ENCODE peak calls at places on chromosomes 3 and 15, in ten cellular contexts. N is OCI-LY7; P is DMS153; S is HT1080; T is HuH-7.5; W is nucleus accumbens; G is endothelial cell of umbilical vein; I is activated naive CD4-positive, alpha-beta T cell treated with anti-CD3 and anti-CD28 coated beads, Interleukin-2, amount 50 U/mL, for 16 hours; Y is effector CD4-positive, alpha-beta T cell; M is Calu3. H is an unnamed sample.

GRCh38 chr3:194536883-194537637 is 50.3 kb upstream of the ATP13A3 start:
- DNase-seq in N (no peak), P (peak; percentile 80), S (peak; percentile 79), T (peak; percentile 20), W (no peak), G (peak; percentile 74), I (no peak), Y (no peak), M (peak; percentile 84), H (peak; percentile 47)

GRCh38 chr3:50503504-50503903 is at the start of gene CACNA2D2:
- DNase-seq in N (no peak), P (no peak), S (no peak), T (peak; percentile 65), W (no peak), G (no peak), I (peak; percentile 59), Y (peak; percentile 42), M (peak; percentile 60), H (peak; percentile 15)

GRCh38 chr3:30162579-30162978 is 443.8 kb upstream of the TGFBR2 start:
- DNase-seq in N (no peak), P (no peak), S (peak; percentile 26), T (no peak), W (no peak), G (peak; percentile 90), I (no peak), Y (no peak), M (no peak), H (peak; percentile 71)

GRCh38 chr15:42736178-42736792 is 643 bp downstream of the CDAN1 start:
- DNase-seq in N (peak; percentile 46), P (no peak), S (no peak), T (peak; percentile 39), W (no peak), G (peak; percentile 17), I (peak; percentile 18), Y (no peak), M (no peak), H (peak; percentile 33)

GRCh38 chr3:193124861-193125260 is 116.2 kb upstream of the PLAAT1 start:
- DNase-seq in N (no peak), P (no peak), S (no peak), T (no peak), W (peak; percentile 15), G (no peak), I (no peak), Y (no peak), M (no peak), H (no peak)

GRCh38 chr3:81195483-81195882 is 566.0 kb downstream of the GBE1 start:
- DNase-seq in N (no peak), P (no peak), S (peak; percentile 35), T (no peak), W (no peak), G (no peak), I (no peak), Y (no peak), M (no peak), H (peak; percentile 48)

GRCh38 chr15:25527118-25527517 is 88.3 kb upstream of the UBE3A start:
- DNase-seq in N (no peak), P (no peak), S (peak; percentile 69), T (no peak), W (no peak), G (no peak), I (no peak), Y (no peak), M (no peak), H (no peak)

GRCh38 chr15:58492661-58493397 is 61.0 kb downstream of the LIPC start:
- DNase-seq in N (no peak), P (no peak), S (no peak), T (no peak), W (no peak), G (no peak), I (no peak), Y (no peak), M (no peak), H (no peak)

GRCh38 chr3:167728176-167728575 is 6.5 kb downstream of the PDCD10 start:
- DNase-seq in N (no peak), P (no peak), S (peak; percentile 66), T (no peak), W (no peak), G (no peak), I (no peak), Y (no peak), M (no peak), H (peak; percentile 79)

GRCh38 chr3:175075269-175075668 is 216.1 kb downstream of the NAALADL2 start:
- DNase-seq in N (no peak), P (no peak), S (peak; percentile 36), T (no peak), W (no peak), G (no peak), I (no peak), Y (no peak), M (no peak), H (peak; percentile 49)

GRCh38 chr15:66235866-66236265 is 17.7 kb downstream of the MEGF11 start:
- DNase-seq in N (no peak), P (no peak), S (no peak), T (no peak), W (no peak), G (no peak), I (no peak), Y (no peak), M (no peak), H (no peak)

GRCh38 chr3:55416381-55416821 is 70.7 kb downstream of the WNT5A start:
- DNase-seq in N (no peak), P (no peak), S (peak; percentile 97), T (no peak), W (no peak), G (no peak), I (no peak), Y (no peak), M (no peak), H (peak; percentile 87)

H was measured in ELR.